ENCODE peak calls at places on chromosomes 5 and 9, in eight cellular contexts. H is type B pancreatic cell; T is activated CD4-positive, alpha-beta memory T cell treated with anti-CD3 and anti-CD28 coated beads for 36 hours; R is stimulated activated CD8-positive, alpha-beta memory T cell treated with anti-CD3 and anti-CD28 coated beads, Interleukin-15, amount 100 ng/mL, for 4 hours; J is psoas muscle; C is stimulated activated naive B cell treated with anti-CD40 and anti-IgM and Interleukin-4, amounts not matched to agents 10 μg/mL and 1 μg/mL and 100 μg/mL, for 72 hours; A is heart left ventricle; N is neural progenitor cell. W is an unnamed sample.

GRCh38 chr5:132556511-132557424 is at the start of gene RAD50:
- DNase-seq in H (peak), A (peak), N (peak), J (peak), C (peak), R (peak), T (peak), W (peak)

GRCh38 chr5:88145603-88146467 is 122.8 kb downstream of the TMEM161B start:
- DNase-seq in H (no peak), A (no peak), J (no peak), N (peak), C (no peak), T (peak), R (no peak), W (no peak)

GRCh38 chr9:21070171-21070571 is 7.6 kb downstream of the IFNB1 start:
- DNase-seq in H (no peak), A (peak), T (no peak), N (peak), R (no peak), J (no peak), C (no peak), W (peak)

GRCh38 chr5:1470762-1471211 is 25.5 kb upstream of the SLC6A3 start:
- DNase-seq in C (no peak), T (no peak), J (peak), A (no peak), R (no peak), N (no peak), H (no peak), W (peak)

GRCh38 chr5:44398382-44398781 is 9.2 kb upstream of the FGF10 start:
- DNase-seq in R (no peak), J (no peak), H (no peak), C (no peak), A (no peak), N (no peak), T (no peak), W (no peak)

GRCh38 chr9:36788534-36788933 is 215.8 kb downstream of the MELK start:
- DNase-seq in C (no peak), R (no peak), A (no peak), T (no peak), N (peak), J (no peak), H (no peak), W (no peak)

GRCh38 chr5:141208478-141208877 is at the start of gene PCDHB12:
- DNase-seq in A (no peak), N (peak), R (no peak), H (no peak), J (no peak), C (no peak), T (no peak), W (no peak)

GRCh38 chr5:35855221-35855620 is 1.5 kb upstream of the IL7R start:
- DNase-seq in C (no peak), H (no peak), R (no peak), N (no peak), J (no peak), T (no peak), A (no peak), W (no peak)

GRCh38 chr9:137434498-137435380 is 6.4 kb downstream of the ENTPD8 start:
- DNase-seq in H (no peak), N (no peak), C (no peak), J (peak), A (peak), R (no peak), T (no peak), W (no peak)

GRCh38 chr9:132160802-132161742 is 786 bp upstream of the NTNG2 start:
- DNase-seq in N (peak), R (peak), T (peak), A (peak), J (peak), H (no peak), C (peak), W (no peak)

GRCh38 chr5:16656561-16657191 is 39.9 kb upstream of the RETREG1 start:
- DNase-seq in J (no peak), R (no peak), N (no peak), T (no peak), C (no peak), H (no peak), A (no peak), W (no peak)

GRCh38 chr5:149035282-149035882 is 27.5 kb downstream of the SH3TC2 start:
- DNase-seq in R (no peak), N (peak), C (peak), A (peak), H (peak), T (peak), J (peak), W (peak)

GRCh38 chr9:7147136-7148090 is 389.6 kb downstream of the KDM4C start:
- DNase-seq in R (no peak), C (no peak), T (no peak), N (no peak), A (peak), H (no peak), J (peak), W (no peak)

GRCh38 chr9:4748612-4749011 is 7.6 kb upstream of the AK3 start:
- DNase-seq in R (no peak), J (no peak), H (no peak), N (no peak), T (no peak), C (no peak), A (no peak), W (no peak)

GRCh38 chr5:59066367-59067163 is 483.7 kb downstream of the RAB3C start:
- DNase-seq in T (no peak), C (no peak), H (no peak), A (no peak), N (no peak), J (no peak), R (no peak), W (no peak)

GRCh38 chr5:134133213-134133994 is 18.9 kb downstream of the TCF7 start:
- DNase-seq in C (no peak), H (no peak), N (no peak), A (peak), T (peak), R (no peak), J (peak), W (peak)

GRCh38 chr9:133477992-133478850 is 678 bp downstream of the SLC2A6 start:
- DNase-seq in N (peak), H (no peak), A (peak), T (peak), R (no peak), J (peak), C (peak), W (no peak)

GRCh38 chr9:82184524-82184923 is 196.0 kb downstream of the SPATA31D1 start:
- DNase-seq in N (no peak), R (no peak), H (no peak), C (peak), J (no peak), T (no peak), A (no peak), W (no peak)

GRCh38 chr5:176660860-176661641 is 13.8 kb downstream of the TSPAN17 start:
- DNase-seq in J (peak), C (peak), A (peak), N (peak), H (peak), R (peak), T (peak), W (no peak)

GRCh38 chr5:136235316-136235715 is 42.4 kb upstream of the SMIM32 start:
- DNase-seq in H (no peak), A (no peak), R (no peak), C (no peak), N (no peak), T (no peak), J (no peak), W (no peak)

GRCh38 chr9:117516676-117517632 is 102.1 kb upstream of the ASTN2 start:
- DNase-seq in J (no peak), T (no peak), H (no peak), A (no peak), N (no peak), R (no peak), C (no peak), W (no peak)

GRCh38 chr5:17737087-17737486 is 102.8 kb downstream of the TAF11L14 start:
- DNase-seq in R (no peak), N (no peak), A (no peak), C (no peak), J (no peak), T (no peak), H (no peak), W (no peak)

GRCh38 chr5:67435007-67435406 is 238.4 kb upstream of the CD180 start:
- DNase-seq in N (no peak), A (no peak), R (no peak), J (no peak), H (no peak), T (no peak), C (no peak), W (no peak)

GRCh38 chr5:108681079-108681921 is 66.4 kb upstream of the FER start:
- DNase-seq in R (no peak), A (no peak), T (no peak), N (peak), C (peak), J (no peak), H (no peak), W (peak)

GRCh38 chr5:159104058-159104651 is 4.4 kb upstream of the EBF1 start:
- DNase-seq in T (no peak), C (no peak), H (no peak), A (peak), J (peak), N (peak), R (no peak), W (no peak)

GRCh38 chr5:149406203-149406978 is 27.3 kb upstream of the IL17B start:
- DNase-seq in H (no peak), T (no peak), R (no peak), J (peak), A (peak), N (peak), C (no peak), W (peak)

GRCh38 chr9:111605041-111605559 is 5.7 kb upstream of the PTGR1 start:
- DNase-seq in A (no peak), J (no peak), H (no peak), T (no peak), C (no peak), R (no peak), N (no peak), W (no peak)

GRCh38 chr9:81317939-81318338 is 371.4 kb downstream of the TLE1 start:
- DNase-seq in H (no peak), A (no peak), C (no peak), J (no peak), R (no peak), N (peak), T (no peak), W (no peak)

GRCh38 chr5:181229996-181230395 is 6.9 kb downstream of the TRIM41 start:
- DNase-seq in H (no peak), A (no peak), C (no peak), R (no peak), T (no peak), N (no peak), J (no peak), W (no peak)

GRCh38 chr5:119269061-119269579 is 86.7 kb upstream of the TNFAIP8 start:
- DNase-seq in C (no peak), J (peak), N (peak), T (peak), H (no peak), A (peak), R (no peak), W (peak)

W was measured in tibial artery.